ENCODE peak calls at places on chromosome 4, in six cellular contexts. S is GM23248, B is aorta, N is AG09309, Z is left lung, T is epithelial cell of esophagus. D is an unnamed sample.

GRCh38 chr4:147526272-147526654 is 45.4 kb downstream of the EDNRA start:
- DNase-seq in S (no peak), B (no peak), N (no peak), Z (no peak), T (no peak), D (no peak)

GRCh38 chr4:145937990-145938611 is 522 bp downstream of the ZNF827 start:
- DNase-seq in S (peak), B (no peak), N (no peak), Z (no peak), T (peak), D (peak)

GRCh38 chr4:158161561-158162354 is 11.1 kb downstream of the GASK1B start:
- DNase-seq in S (peak), B (no peak), N (no peak), Z (no peak), T (peak), D (peak)

GRCh38 chr4:72006576-72006975 is 25.2 kb upstream of the NPFFR2 start:
- DNase-seq in S (peak), B (no peak), N (peak), Z (no peak), T (peak), D (no peak)

GRCh38 chr4:111689214-111689613 is 456.0 kb upstream of the FAM241A start:
- DNase-seq in S (peak), B (no peak), N (peak), Z (no peak), T (peak), D (peak)

GRCh38 chr4:10461091-10461849 is 4.0 kb upstream of the ZNF518B start:
- DNase-seq in S (peak), B (peak), N (no peak), Z (peak), T (peak), D (no peak)

GRCh38 chr4:93748943-93749342 is 79.6 kb upstream of the ATOH1 start:
- DNase-seq in S (no peak), B (no peak), N (no peak), Z (no peak), T (no peak), D (no peak)

GRCh38 chr4:98688416-98689290 is 30.2 kb upstream of the TSPAN5 start:
- DNase-seq in S (peak), B (no peak), N (no peak), Z (no peak), T (peak), D (no peak)

GRCh38 chr4:31408136-31408535 is 688.0 kb downstream of the PCDH7 start:
- DNase-seq in S (no peak), B (no peak), N (no peak), Z (no peak), T (no peak), D (no peak)

GRCh38 chr4:6188687-6189305 is 11.6 kb downstream of the JAKMIP1 start:
- DNase-seq in S (no peak), B (peak), N (no peak), Z (no peak), T (no peak), D (no peak)

GRCh38 chr4:6342530-6343293 is 73.1 kb downstream of the WFS1 start:
- DNase-seq in S (peak), B (peak), N (no peak), Z (peak), T (no peak), D (no peak)

GRCh38 chr4:62771656-62772557 is 1571.8 kb downstream of the ADGRL3 start:
- DNase-seq in S (no peak), B (no peak), N (no peak), Z (peak), T (no peak), D (no peak)

GRCh38 chr4:86496094-86497060 is 97.7 kb upstream of the PTPN13 start:
- DNase-seq in S (peak), B (no peak), N (peak), Z (no peak), T (peak), D (peak)

GRCh38 chr4:99811850-99812249 is 4.8 kb upstream of the DAPP1 start:
- DNase-seq in S (peak), B (no peak), N (no peak), Z (no peak), T (peak), D (no peak)

GRCh38 chr4:99927566-99927965 is 18.9 kb downstream of the DNAJB14 start:
- DNase-seq in S (no peak), B (no peak), N (no peak), Z (no peak), T (no peak), D (no peak)

GRCh38 chr4:85747871-85748491 is 273.0 kb downstream of the ARHGAP24 start:
- DNase-seq in S (peak), B (no peak), N (peak), Z (no peak), T (peak), D (no peak)

GRCh38 chr4:179195887-179196286 is 1753.7 kb upstream of the AGA start:
- DNase-seq in S (no peak), B (no peak), N (no peak), Z (no peak), T (no peak), D (no peak)

GRCh38 chr4:165381821-165382373 is 3.1 kb downstream of the CPE start:
- DNase-seq in S (no peak), B (no peak), N (no peak), Z (no peak), T (no peak), D (no peak)

GRCh38 chr4:18689308-18689915 is 667.9 kb upstream of the LCORL start:
- DNase-seq in S (peak), B (no peak), N (peak), Z (no peak), T (peak), D (peak)

GRCh38 chr4:8051644-8052043 is 107.0 kb downstream of the ABLIM2 start:
- DNase-seq in S (no peak), B (no peak), N (no peak), Z (no peak), T (no peak), D (no peak)

GRCh38 chr4:118155516-118155915 is 121.2 kb downstream of the NDST3 start:
- DNase-seq in S (no peak), B (no peak), N (no peak), Z (no peak), T (no peak), D (no peak)

GRCh38 chr4:148530114-148530513 is 87.9 kb upstream of the NR3C2 start:
- DNase-seq in S (peak), B (no peak), N (no peak), Z (no peak), T (peak), D (no peak)

GRCh38 chr4:140004580-140005314 is 149.2 kb downstream of the MAML3 start:
- DNase-seq in S (peak), B (peak), N (peak), Z (peak), T (peak), D (no peak)

GRCh38 chr4:97073194-97073593 is 1070.1 kb downstream of the STPG2 start:
- DNase-seq in S (no peak), B (no peak), N (no peak), Z (no peak), T (no peak), D (no peak)

GRCh38 chr4:41219421-41219950 is 5.1 kb upstream of the APBB2 start:
- DNase-seq in S (no peak), B (no peak), N (no peak), Z (no peak), T (no peak), D (no peak)

GRCh38 chr4:92551616-92552015 is 247.8 kb downstream of the GRID2 start:
- DNase-seq in S (no peak), B (no peak), N (no peak), Z (no peak), T (no peak), D (no peak)

GRCh38 chr4:168076989-168077725 is 15.2 kb upstream of the ANXA10 start:
- DNase-seq in S (peak), B (no peak), N (peak), Z (no peak), T (peak), D (peak)

GRCh38 chr4:152460488-152460887 is 75.4 kb downstream of the FBXW7 start:
- DNase-seq in S (peak), B (no peak), N (peak), Z (no peak), T (peak), D (no peak)

GRCh38 chr4:107791902-107792301 is 32.8 kb upstream of the SGMS2 start:
- DNase-seq in S (no peak), B (no peak), N (no peak), Z (no peak), T (peak), D (no peak)

GRCh38 chr4:113276448-113277158 is 227.2 kb downstream of the ANK2 start:
- DNase-seq in S (peak), B (no peak), N (no peak), Z (no peak), T (no peak), D (no peak)

GRCh38 chr4:113272523-113272922 is 223.1 kb downstream of the ANK2 start:
- DNase-seq in S (no peak), B (no peak), N (no peak), Z (no peak), T (no peak), D (no peak)

GRCh38 chr4:113270520-113271319 is 221.3 kb downstream of the ANK2 start:
- DNase-seq in S (no peak), B (no peak), N (no peak), Z (no peak), T (no peak), D (no peak)
- H3K4me3 ChIP-seq in S (no peak), B (no peak), N (no peak), Z (no peak), T (no peak), D (no peak)

DNA sequence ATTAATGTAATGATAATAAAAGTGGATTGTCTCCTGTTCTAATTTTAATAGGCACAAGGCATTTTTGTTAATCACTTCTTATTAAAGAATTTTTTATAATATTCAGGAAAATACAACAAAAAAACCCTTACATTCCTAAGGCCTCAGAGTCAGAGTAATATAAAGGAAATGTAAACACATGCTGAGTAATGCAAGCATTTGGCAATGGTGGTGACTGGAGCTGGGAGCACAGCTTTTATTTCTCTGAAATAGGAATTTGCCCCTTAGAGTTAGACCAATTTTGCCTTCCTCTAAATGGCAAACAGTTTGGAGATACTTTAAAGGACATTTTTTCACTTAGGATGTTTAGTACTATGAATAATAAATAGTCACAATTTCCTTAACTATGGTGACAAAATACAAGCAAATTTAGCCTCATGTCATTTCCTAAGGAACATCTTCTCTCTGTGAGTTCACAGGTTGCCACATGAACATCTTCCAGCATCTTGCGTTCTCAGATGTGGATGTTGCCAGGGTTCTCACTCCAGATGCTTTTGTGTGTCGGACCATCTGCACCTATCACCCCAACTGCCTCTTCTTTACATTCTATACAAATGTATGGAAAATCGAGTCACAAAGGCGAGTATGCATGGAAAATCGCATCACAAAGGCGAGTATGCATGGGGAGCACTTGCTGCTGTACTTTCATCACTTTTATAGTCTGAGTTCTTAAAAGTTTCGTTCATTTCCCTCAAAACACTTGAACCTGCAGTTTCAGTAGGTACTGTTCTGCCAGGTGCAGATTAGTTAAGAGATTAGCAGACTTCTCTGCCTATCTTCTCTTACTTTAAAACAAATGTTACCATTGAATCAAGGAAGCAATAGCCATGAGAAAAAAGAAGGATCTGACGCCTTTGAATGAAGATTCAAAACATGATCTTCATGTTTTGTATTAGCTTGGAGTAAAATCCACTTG is 15.9 kb upstream of the F11 start:
- DNase-seq in S (peak), B (no peak), N (no peak), Z (no peak), T (peak), D (no peak)
- H3K4me3 ChIP-seq in S (no peak), B (no peak), N (no peak), Z (no peak), T (no peak), D (no peak)

DNA sequence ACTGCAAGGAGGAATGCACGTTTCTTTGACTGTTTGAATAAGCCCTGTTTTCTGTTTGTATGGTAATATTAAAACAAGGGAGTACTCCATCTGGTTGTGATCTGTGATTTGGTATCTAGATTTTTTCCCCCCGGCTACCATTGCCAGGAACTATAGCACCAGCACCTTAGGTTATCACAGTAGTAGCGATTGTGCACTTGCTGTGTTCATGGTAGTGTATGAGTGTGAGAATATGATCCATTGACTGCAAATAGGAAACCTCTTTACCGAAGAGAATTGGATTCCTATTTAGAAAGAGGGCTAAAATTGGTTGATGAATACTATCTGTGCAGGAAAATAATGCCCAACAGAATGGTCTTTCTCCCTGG is 69.9 kb downstream of the LARP7 start:
- DNase-seq in S (no peak), B (no peak), N (no peak), Z (no peak), T (no peak), D (no peak)
- H3K4me3 ChIP-seq in S (peak), B (peak), N (no peak), Z (no peak), T (no peak), D (no peak)

DNA sequence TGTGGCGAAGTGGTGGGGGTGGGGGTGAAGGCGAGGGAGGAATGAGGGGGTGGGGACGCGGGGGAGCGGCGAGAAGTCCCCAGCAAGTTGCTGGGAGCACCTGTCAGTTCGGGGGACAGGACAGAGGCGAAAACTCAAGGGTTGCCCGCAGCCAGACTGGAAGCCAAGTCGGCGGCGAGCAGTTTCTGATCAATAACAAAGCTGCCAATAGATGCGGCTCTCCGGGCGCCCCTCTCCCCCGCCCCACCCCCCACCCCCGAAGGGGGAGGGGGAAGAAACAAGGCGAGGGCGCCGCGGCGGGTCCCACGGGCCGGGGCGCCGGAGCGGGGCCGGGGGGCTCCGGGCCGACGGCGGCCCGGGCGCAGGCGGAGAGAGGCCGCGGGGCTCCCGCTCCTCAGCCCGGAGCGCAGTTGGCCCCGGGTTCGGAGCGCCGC is 414 bp downstream of the PDGFC start:
- DNase-seq in S (no peak), B (peak), N (no peak), Z (no peak), T (no peak), D (no peak)
- H3K4me3 ChIP-seq in S (peak), B (peak), N (peak), Z (peak), T (peak), D (peak)

DNA sequence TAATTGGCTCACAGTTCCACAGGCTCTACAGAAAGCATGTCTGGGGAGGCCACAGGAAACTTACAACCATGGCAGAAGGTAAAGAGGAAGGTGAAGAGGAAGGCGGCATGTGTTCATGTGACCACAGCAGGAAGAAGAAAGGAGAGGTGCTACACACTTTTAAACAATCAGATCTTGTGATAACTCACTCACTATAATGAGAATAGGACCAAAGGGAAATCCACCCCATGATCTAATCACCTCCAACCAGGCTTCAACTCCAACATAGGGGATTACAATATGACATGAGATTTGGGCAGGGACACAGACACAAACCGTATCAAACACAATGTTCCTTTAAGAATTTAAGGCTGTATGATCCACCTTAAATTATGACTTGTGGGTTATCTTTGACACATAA is 10.5 kb upstream of the PGM2 start:
- DNase-seq in S (no peak), B (no peak), N (no peak), Z (no peak), T (no peak), D (no peak)
- H3K4me3 ChIP-seq in S (no peak), B (no peak), N (no peak), Z (no peak), T (no peak), D (no peak)

GRCh38 chr4:169270156-169270809 is 473 bp downstream of the SH3RF1 start:
- DNase-seq in S (peak), B (peak), N (no peak), Z (peak), T (peak), D (peak)
- H3K4me3 ChIP-seq in S (peak), B (peak), N (peak), Z (peak), T (peak), D (peak)

DNA sequence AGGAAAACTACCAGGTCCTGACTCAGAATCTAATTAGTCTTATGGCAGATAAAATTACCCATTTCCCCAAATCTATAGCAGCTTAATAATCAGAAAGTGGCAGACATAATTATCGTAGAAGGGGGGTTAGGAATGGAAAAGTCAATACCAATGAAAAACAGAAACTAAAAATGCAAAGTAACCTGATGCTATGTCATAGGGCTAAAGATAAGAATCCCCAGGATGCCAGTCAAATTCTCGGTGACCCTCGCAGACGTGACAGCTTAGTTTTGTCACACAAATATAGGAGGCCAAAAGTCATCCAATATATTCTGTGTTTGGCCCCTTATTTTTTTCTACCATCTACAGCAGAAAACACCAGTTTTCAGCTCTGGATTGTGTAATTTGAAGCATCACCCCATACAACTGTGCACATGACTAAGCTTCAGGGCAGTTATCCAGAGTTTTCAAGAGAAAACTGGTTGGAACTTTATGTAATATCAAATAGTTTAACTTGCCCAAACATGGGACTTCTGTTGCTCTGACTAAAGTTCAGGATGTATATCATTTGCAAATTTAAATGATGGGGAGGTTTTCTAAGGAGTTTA is 30.9 kb downstream of the RASSF6 start:
- DNase-seq in S (peak), B (no peak), N (peak), Z (no peak), T (peak), D (no peak)
- H3K4me3 ChIP-seq in S (no peak), B (no peak), N (no peak), Z (no peak), T (no peak), D (no peak)

D was measured in lower leg skin.